ENCODE peak calls at places on chromosome 21, in eight cellular contexts. J is mammary epithelial cell; S is globus pallidus; G is fibroblast of the aortic adventitia; T is kidney glomerular epithelial cell; D is LoVo; I is activated gamma-delta T cell; W is CD8-positive, alpha-beta memory T cell. Q is an unnamed sample.

GRCh38 chr21:32412162-32412997 is at the start of gene EVA1C:
- DNase-seq in S (peak), T (no peak), J (peak), D (peak), G (peak), I (peak), W (peak), Q (peak)

GRCh38 chr21:31459457-31459856 is 115.4 kb upstream of the TIAM1 start:
- DNase-seq in S (peak), D (no peak), G (no peak), T (no peak), J (no peak), I (no peak), W (no peak), Q (no peak)

GRCh38 chr21:36860736-36861594 is 105.5 kb downstream of the HLCS start:
- DNase-seq in I (no peak), G (peak), D (peak), S (no peak), J (peak), W (no peak), T (peak), Q (peak)

GRCh38 chr21:32387151-32387550 is 5.7 kb downstream of the URB1 start:
- DNase-seq in G (no peak), W (no peak), S (no peak), I (no peak), D (no peak), J (no peak), T (no peak), Q (no peak)

GRCh38 chr21:43311303-43311817 is 115.6 kb downstream of the SIK1 start:
- DNase-seq in J (peak), S (no peak), W (no peak), D (peak), I (no peak), G (no peak), T (no peak), Q (no peak)

GRCh38 chr21:39125752-39126485 is 57.3 kb downstream of the PSMG1 start:
- DNase-seq in J (peak), W (no peak), G (peak), D (peak), I (no peak), S (peak), T (peak), Q (peak)

GRCh38 chr21:14830307-14830706 is 234.5 kb downstream of the NRIP1 start:
- DNase-seq in J (no peak), I (no peak), T (no peak), S (no peak), G (no peak), W (no peak), D (no peak), Q (no peak)

GRCh38 chr21:45333583-45334121 is 46.0 kb upstream of the POFUT2 start:
- DNase-seq in W (no peak), T (no peak), I (no peak), S (no peak), J (peak), D (no peak), G (no peak), Q (no peak)

GRCh38 chr21:44870748-44871495 is 2.6 kb downstream of the PTTG1IP start:
- DNase-seq in T (no peak), S (peak), D (peak), W (no peak), J (peak), I (no peak), G (no peak), Q (no peak)

GRCh38 chr21:38910390-38911008 is 104.8 kb downstream of the ETS2 start:
- DNase-seq in I (no peak), D (peak), G (no peak), T (no peak), W (no peak), J (peak), S (no peak), Q (no peak)

GRCh38 chr21:17679002-17679600 is 66.4 kb upstream of the BTG3 start:
- DNase-seq in I (no peak), J (peak), W (no peak), G (peak), T (peak), D (peak), S (peak), Q (peak)

GRCh38 chr21:41137401-41137800 is 30.6 kb upstream of the BACE2 start:
- DNase-seq in S (no peak), T (no peak), I (no peak), W (no peak), J (no peak), G (no peak), D (no peak), Q (no peak)

GRCh38 chr21:22096314-22096713 is 1098.1 kb downstream of the NCAM2 start:
- DNase-seq in T (no peak), D (no peak), W (no peak), J (no peak), G (no peak), S (no peak), I (no peak), Q (no peak)

GRCh38 chr21:44262338-44263048 is 796 bp upstream of the DNMT3L start:
- DNase-seq in G (no peak), I (no peak), D (no peak), T (no peak), W (no peak), S (no peak), J (no peak), Q (no peak)

GRCh38 chr21:16388291-16388690 is 658.5 kb downstream of the USP25 start:
- DNase-seq in I (no peak), D (no peak), T (no peak), W (no peak), S (no peak), G (no peak), J (no peak), Q (no peak)

GRCh38 chr21:45098867-45099266 is 24.5 kb downstream of the ADARB1 start:
- DNase-seq in S (no peak), G (peak), W (no peak), J (no peak), T (no peak), D (peak), I (no peak), Q (no peak)

GRCh38 chr21:41758550-41758949 is 8.3 kb downstream of the RIPK4 start:
- DNase-seq in D (peak), I (no peak), W (no peak), G (no peak), S (no peak), J (peak), T (no peak), Q (no peak)

GRCh38 chr21:46325073-46325912 is 1.3 kb downstream of the PCNT start:
- DNase-seq in D (peak), W (peak), G (peak), S (peak), T (peak), I (no peak), J (peak), Q (peak)

Q was measured in adipocyte.